ENCODE peak calls at places on chromosomes 6 and 20, in five cellular contexts. N is stromal cell of bone marrow, C is adrenal gland, S is foreskin fibroblast, P is HFFc6. H is an unnamed sample.

GRCh38 chr20:36543187-36544133 is 2.1 kb downstream of the MYL9 start:
- DNase-seq in S (peak; percentile 87), N (peak; percentile 95), C (peak; percentile 92), P (peak; percentile 72), H (no peak)

GRCh38 chr20:50129662-50130345 is 16.9 kb upstream of the UBE2V1 start:
- DNase-seq in S (no peak), N (no peak), C (no peak), P (peak; percentile 20), H (peak; percentile 34)

GRCh38 chr6:4370066-4370465 is 234.7 kb upstream of the ECI2 start:
- DNase-seq in S (peak; percentile 88), P (peak; percentile 92), C (no peak), N (peak; percentile 90), H (peak; percentile 89)

GRCh38 chr6:110325197-110325596 is 33.0 kb downstream of the METTL24 start:
- DNase-seq in P (peak; percentile 36), N (peak; percentile 13), C (no peak), S (peak; percentile 35), H (no peak)

GRCh38 chr6:165641672-165642156 is 21.3 kb downstream of the PDE10A start:
- DNase-seq in C (no peak), S (no peak), N (no peak), P (no peak), H (no peak)

GRCh38 chr6:143139239-143139784 is 78.6 kb downstream of the AIG1 start:
- DNase-seq in C (no peak), P (no peak), S (no peak), N (no peak), H (no peak)

GRCh38 chr6:16770701-16771569 is 9.7 kb upstream of the ATXN1 start:
- DNase-seq in N (no peak), P (peak; percentile 74), S (peak; percentile 76), C (peak; percentile 74), H (peak; percentile 57)

GRCh38 chr20:12970372-12970821 is 38.4 kb upstream of the SPTLC3 start:
- DNase-seq in C (peak; percentile 26), P (no peak), S (peak; percentile 20), N (peak; percentile 38), H (no peak)

GRCh38 chr6:168182908-168183612 is 104.0 kb upstream of the FRMD1 start:
- DNase-seq in N (no peak), S (no peak), P (no peak), C (no peak), H (no peak)

GRCh38 chr6:151911401-151911800 is 103.9 kb downstream of the ESR1 start:
- DNase-seq in S (peak; percentile 44), P (no peak), N (peak; percentile 6), C (no peak), H (peak; percentile 24)

GRCh38 chr6:130269969-130270635 is 47.4 kb upstream of the SAMD3 start:
- DNase-seq in C (no peak), P (no peak), N (no peak), S (no peak), H (no peak)

GRCh38 chr6:157143171-157143884 is 180.0 kb downstream of the TMEM242 start:
- DNase-seq in C (no peak), N (peak; percentile 45), P (peak; percentile 20), S (peak; percentile 82), H (no peak)

GRCh38 chr20:44501448-44501847 is 20.4 kb downstream of the SERINC3 start:
- DNase-seq in S (peak; percentile 59), N (peak; percentile 55), C (peak; percentile 49), P (peak; percentile 73), H (peak; percentile 98)

GRCh38 chr6:31345026-31345730 is 11.8 kb downstream of the HLA-B start:
- DNase-seq in S (no peak), C (no peak), N (no peak), P (no peak), H (no peak)

GRCh38 chr6:30195951-30196350 is 17.3 kb downstream of the TRIM26 start:
- DNase-seq in P (no peak), C (no peak), N (no peak), S (no peak), H (no peak)

GRCh38 chr20:61664741-61665320 is 400.9 kb downstream of the TAF4 start:
- DNase-seq in P (no peak), C (no peak), S (no peak), N (no peak), H (no peak)

GRCh38 chr6:33592595-33593413 is 12.7 kb upstream of the BAK1 start:
- DNase-seq in P (no peak), N (no peak), C (no peak), S (no peak), H (no peak)

GRCh38 chr20:62628691-62629090 is 13.6 kb upstream of the SLCO4A1 start:
- DNase-seq in S (no peak), P (peak; percentile 35), N (no peak), C (no peak), H (no peak)